ENCODE peak calls at places on chromosomes 1 and 21, in six cellular contexts. Q is neuronal stem cell, G is mesenchymal stem cell, F is H1, Y is IMR-90, H is trophoblast cell. C is an unnamed sample.

GRCh38 chr21:35738342-35738961 is 321.9 kb downstream of the SETD4 start:
- DNase-seq in Q (no peak), G (peak), F (no peak), Y (peak), H (no peak), C (no peak)

GRCh38 chr21:39116761-39117425 is 66.4 kb downstream of the PSMG1 start:
- DNase-seq in Q (no peak), G (no peak), F (peak), Y (no peak), H (no peak), C (no peak)

GRCh38 chr1:119715542-119715941 is 3.8 kb downstream of the PHGDH start:
- DNase-seq in Q (no peak), G (peak), F (no peak), Y (peak), H (no peak), C (peak)

GRCh38 chr1:228003461-228004330 is 3.1 kb upstream of the WNT3A start:
- DNase-seq in Q (no peak), G (no peak), F (no peak), Y (no peak), H (no peak), C (no peak)

GRCh38 chr1:12376236-12377064 is 146.6 kb downstream of the VPS13D start:
- DNase-seq in Q (no peak), G (no peak), F (no peak), Y (no peak), H (no peak), C (no peak)

GRCh38 chr1:181100924-181101323 is 12.4 kb downstream of the IER5 start:
- DNase-seq in Q (no peak), G (no peak), F (no peak), Y (no peak), H (no peak), C (peak)

GRCh38 chr1:103945774-103946173 is 196.1 kb downstream of the AMY1C start:
- DNase-seq in Q (no peak), G (no peak), F (no peak), Y (no peak), H (no peak), C (peak)

GRCh38 chr1:201713093-201713810 is 115.7 kb upstream of the IPO9 start:
- DNase-seq in Q (no peak), G (peak), F (no peak), Y (peak), H (peak), C (peak)

GRCh38 chr1:89962024-89962741 is 32.7 kb upstream of the ZNF326 start:
- DNase-seq in Q (no peak), G (peak), F (no peak), Y (peak), H (no peak), C (no peak)

GRCh38 chr1:200298242-200298641 is 111.6 kb downstream of the ZNF281 start:
- DNase-seq in Q (no peak), G (no peak), F (no peak), Y (no peak), H (no peak), C (no peak)

GRCh38 chr1:205246426-205247119 is 18.8 kb downstream of the TMCC2 start:
- DNase-seq in Q (no peak), G (no peak), F (no peak), Y (no peak), H (no peak), C (no peak)

GRCh38 chr1:151936653-151937052 is 27.3 kb upstream of the THEM4 start:
- DNase-seq in Q (no peak), G (no peak), F (no peak), Y (no peak), H (no peak), C (peak)

GRCh38 chr1:185528084-185528656 is 206.0 kb upstream of the HMCN1 start:
- DNase-seq in Q (no peak), G (no peak), F (no peak), Y (no peak), H (no peak), C (no peak)

GRCh38 chr1:213067366-213067765 is 16.3 kb downstream of the RPS6KC1 start:
- DNase-seq in Q (no peak), G (peak), F (no peak), Y (no peak), H (no peak), C (no peak)
- H3K23ac ChIP-seq in Q (no peak), G (no peak), F (no peak), Y (no peak), H (no peak), C (no peak)

DNA sequence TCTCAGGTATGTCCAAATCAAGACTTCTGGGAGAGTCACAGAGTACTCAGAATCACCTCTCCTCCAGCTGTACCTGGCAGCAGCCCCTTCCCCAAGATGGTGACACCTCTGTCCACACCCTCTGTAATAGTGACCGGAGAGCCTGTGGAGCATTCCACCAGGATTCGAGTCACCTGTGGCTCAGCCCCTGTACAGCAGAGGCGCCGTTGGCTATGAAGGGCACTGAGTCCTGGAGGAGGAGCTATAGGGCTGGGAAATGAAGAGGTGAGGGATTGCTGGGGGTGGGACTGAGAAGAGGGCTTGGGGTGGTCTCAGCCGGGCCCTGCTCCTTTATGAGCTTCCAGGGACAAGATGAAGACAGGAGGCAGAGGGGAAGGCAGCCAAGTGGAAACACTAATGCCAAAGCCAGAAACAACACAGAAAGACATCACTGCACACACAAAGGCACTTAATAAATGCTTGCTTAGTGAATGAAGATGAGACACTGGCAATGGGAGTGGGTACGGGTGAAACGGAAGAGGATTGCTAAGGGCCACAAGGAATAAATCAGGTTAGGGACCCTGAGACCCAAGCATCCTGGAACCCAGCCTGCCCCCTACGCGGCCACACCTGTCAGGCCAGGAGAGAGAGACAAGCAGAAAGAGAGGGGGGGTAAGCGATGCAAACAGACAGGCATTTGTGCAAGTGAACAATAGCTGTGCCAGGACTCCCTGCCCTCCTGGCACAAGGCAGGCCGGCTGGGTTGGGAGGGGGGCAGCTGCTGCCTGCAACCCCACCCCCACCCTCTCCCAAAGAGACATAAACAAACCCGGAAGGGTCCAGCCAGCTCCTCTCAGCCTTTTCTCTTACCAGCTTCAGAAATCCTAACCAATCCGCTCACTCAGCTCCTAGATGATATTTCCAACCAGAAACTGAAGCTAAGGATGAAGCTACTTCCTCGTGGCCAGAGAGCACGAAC is 3.9 kb downstream of the ARHGEF2 start:
- DNase-seq in Q (no peak), G (no peak), F (no peak), Y (no peak), H (no peak), C (no peak)
- H3K4me3 ChIP-seq in Q (peak), G (no peak), F (no peak), Y (peak), H (no peak), C (no peak)

GRCh38 chr1:38990401-38990745 is 703 bp upstream of the AKIRIN1 start:
- DNase-seq in Q (no peak), G (peak), F (no peak), Y (peak), H (no peak), C (no peak)

GRCh38 chr1:38991638-38992449 is 768 bp downstream of the AKIRIN1 start:
- DNase-seq in Q (peak), G (peak), F (no peak), Y (no peak), H (peak), C (peak)

GRCh38 chr1:38990746-38991637 is at the start of gene AKIRIN1:
- DNase-seq in Q (peak), G (peak), F (peak), Y (peak), H (peak), C (peak)

GRCh38 chr1:38994196-38994595 is 3.1 kb downstream of the AKIRIN1 start:
- DNase-seq in Q (no peak), G (no peak), F (no peak), Y (no peak), H (peak), C (no peak)

DNA sequence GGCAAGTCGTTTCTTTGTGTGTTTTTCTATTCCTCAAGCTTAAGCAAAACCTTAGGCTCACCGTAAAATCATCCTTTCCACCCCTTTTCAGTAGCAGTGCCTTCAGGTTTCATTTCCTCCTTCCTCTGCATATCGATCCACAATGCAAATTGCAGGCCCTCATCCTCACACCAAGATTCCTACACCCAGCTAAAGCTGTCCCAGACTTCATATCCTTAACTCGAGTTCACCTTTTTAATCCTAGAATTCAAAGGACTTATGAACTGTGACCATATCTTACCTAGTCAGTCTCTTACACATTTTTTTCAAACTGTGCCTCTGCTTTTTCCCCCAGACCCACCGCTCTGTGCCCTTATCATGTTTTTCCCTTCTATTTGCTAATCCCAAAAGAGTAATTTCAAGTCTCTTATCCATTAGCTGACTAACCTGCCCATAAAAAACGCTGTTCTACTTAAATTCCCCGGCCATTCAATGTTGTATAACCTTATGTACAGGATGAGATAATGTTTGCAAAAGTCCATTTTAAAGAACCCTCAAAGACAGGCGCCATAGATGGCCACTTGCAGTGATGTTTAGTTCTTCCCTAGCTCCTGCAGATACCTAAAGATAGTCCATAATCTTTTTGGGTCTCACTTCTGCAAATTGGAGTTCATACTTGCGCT is 1.5 kb downstream of the AKIRIN1 start:
- DNase-seq in Q (no peak), G (no peak), F (no peak), Y (no peak), H (no peak), C (peak)
- H3K23ac ChIP-seq in Q (no peak), G (no peak), F (no peak), Y (peak), H (peak), C (no peak)

GRCh38 chr1:235319255-235319654 is 8.7 kb downstream of the ARID4B start:
- DNase-seq in Q (no peak), G (no peak), F (no peak), Y (no peak), H (no peak), C (no peak)
- H3K4me3 ChIP-seq in Q (no peak), G (no peak), F (no peak), Y (no peak), H (no peak), C (no peak)

DNA sequence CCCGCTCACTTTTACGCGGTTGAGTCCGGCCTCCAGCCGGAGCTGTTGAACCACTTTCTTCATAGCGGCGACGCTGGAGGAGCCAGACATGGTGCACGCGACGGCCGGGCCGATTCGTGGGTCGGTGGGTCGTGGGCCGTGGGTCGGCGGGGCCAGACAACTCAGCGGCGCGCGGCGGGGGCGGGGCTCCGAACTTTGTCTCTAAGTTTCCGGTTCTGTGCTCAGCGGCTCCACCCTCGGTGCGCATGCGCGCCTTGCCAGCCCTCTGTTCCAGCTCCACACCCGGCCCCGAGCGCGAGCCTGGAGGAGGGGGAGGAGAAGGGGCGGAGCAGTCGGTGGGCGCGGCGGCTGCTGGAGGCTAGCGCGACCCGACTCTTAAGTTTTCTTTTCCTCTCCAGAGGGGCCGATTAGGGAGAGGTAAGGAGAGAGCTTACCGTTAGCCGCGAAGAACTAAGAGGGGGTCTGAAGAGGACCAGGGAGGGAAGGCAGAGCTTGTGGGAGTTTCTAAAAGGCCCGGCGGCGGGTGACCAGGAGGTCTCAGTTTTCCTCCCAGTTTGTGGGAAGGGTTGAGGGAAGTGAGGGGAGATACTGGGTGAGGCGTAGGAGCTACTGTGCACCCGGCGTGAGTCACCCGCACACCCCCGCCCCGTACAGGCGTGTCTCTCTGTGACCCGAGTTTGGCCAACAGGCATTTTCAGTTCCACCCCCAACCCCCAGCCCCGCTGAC is at the start of the genes GNG5 and SPATA1:
- DNase-seq in Q (peak), G (peak), F (peak), Y (peak), H (peak), C (peak)
- H3K23ac ChIP-seq in Q (peak), G (no peak), F (no peak), Y (peak), H (peak), C (no peak)

GRCh38 chr1:15172405-15173259 is 19.1 kb downstream of the TMEM51 start:
- DNase-seq in Q (no peak), G (peak), F (no peak), Y (peak), H (no peak), C (no peak)
- H3K4me3 ChIP-seq in Q (no peak), G (no peak), F (no peak), Y (no peak), H (no peak), C (no peak)

GRCh38 chr1:171295821-171296220 is 18.2 kb upstream of the FMO4 start:
- DNase-seq in Q (no peak), G (no peak), F (no peak), Y (no peak), H (no peak), C (no peak)

GRCh38 chr1:171298696-171299095 is 15.3 kb upstream of the FMO4 start:
- DNase-seq in Q (no peak), G (no peak), F (no peak), Y (no peak), H (no peak), C (no peak)

GRCh38 chr1:171300401-171300800 is 13.6 kb upstream of the FMO4 start:
- DNase-seq in Q (no peak), G (no peak), F (no peak), Y (no peak), H (no peak), C (no peak)

GRCh38 chr1:171296897-171297296 is 17.1 kb upstream of the FMO4 start:
- DNase-seq in Q (no peak), G (no peak), F (no peak), Y (no peak), H (no peak), C (no peak)

GRCh38 chr1:171299342-171299741 is 14.6 kb upstream of the FMO4 start:
- DNase-seq in Q (no peak), G (no peak), F (no peak), Y (no peak), H (no peak), C (no peak)
- H3K23ac ChIP-seq in Q (no peak), G (no peak), F (no peak), Y (no peak), H (no peak), C (no peak)

C was measured in mesendoderm.